ENCODE peak calls at places on chromosomes 1 and 21, in six cellular contexts. R is HFF-Myc, Y is HL-60, D is endothelial cell, H is epithelial cell of esophagus, L is AG09319. X is an unnamed sample.

GRCh38 chr1:157994081-157994581 is 686 bp downstream of the KIRREL1 start:
- DNase-seq in H (no peak), L (no peak), D (no peak), R (no peak), Y (no peak), X (no peak)

GRCh38 chr1:18464665-18465050 is 16.1 kb upstream of the KLHDC7A start:
- DNase-seq in L (no peak), R (no peak), H (peak; percentile 21), D (no peak), Y (no peak), X (no peak)

GRCh38 chr1:161737625-161738024 is 12.0 kb upstream of the DUSP12 start:
- DNase-seq in Y (no peak), R (no peak), D (no peak), L (no peak), H (no peak), X (no peak)

GRCh38 chr1:43999455-43999854 is 8.1 kb downstream of the CCDC24 start:
- DNase-seq in Y (no peak), D (no peak), H (no peak), L (no peak), R (no peak), X (no peak)

GRCh38 chr1:19156676-19157075 is 53.4 kb downstream of the UBR4 start:
- DNase-seq in D (peak; percentile 34), Y (no peak), H (peak; percentile 52), L (no peak), R (no peak), X (peak; percentile 33)

GRCh38 chr1:94301186-94301585 is 63.8 kb upstream of the ARHGAP29 start:
- DNase-seq in Y (no peak), L (no peak), H (peak; percentile 79), R (no peak), D (no peak), X (no peak)

GRCh38 chr1:111213412-111213811 is 13.0 kb upstream of the DENND2D start:
- DNase-seq in Y (no peak), D (no peak), H (no peak), L (no peak), R (no peak), X (no peak)

GRCh38 chr1:93599479-93599878 is 82.2 kb downstream of the BCAR3 start:
- DNase-seq in D (no peak), H (no peak), R (no peak), Y (no peak), L (no peak), X (no peak)

GRCh38 chr1:2124446-2125198 is 70.0 kb downstream of the FAAP20 start:
- DNase-seq in R (no peak), H (no peak), D (no peak), Y (no peak), L (no peak), X (no peak)

GRCh38 chr1:114107474-114108175 is 46.0 kb downstream of the SYT6 start:
- DNase-seq in Y (no peak), H (no peak), D (no peak), R (no peak), L (no peak), X (no peak)

GRCh38 chr1:215523906-215524305 is 43.2 kb upstream of the KCTD3 start:
- DNase-seq in D (no peak), L (no peak), R (no peak), Y (no peak), H (no peak), X (peak; percentile 22)

GRCh38 chr1:91007827-91008226 is 14.0 kb downstream of the ZNF644 start:
- DNase-seq in L (no peak), D (no peak), H (no peak), R (no peak), Y (no peak), X (no peak)

GRCh38 chr1:111471012-111471411 is 2.8 kb upstream of the C1orf162 start:
- DNase-seq in Y (peak; percentile 80), R (no peak), H (no peak), L (no peak), D (no peak), X (no peak)

GRCh38 chr21:39066829-39067785 is 116.1 kb downstream of the PSMG1 start:
- DNase-seq in H (no peak), L (no peak), D (no peak), Y (no peak), R (no peak), X (no peak)

GRCh38 chr21:37207441-37208009 is 59.6 kb downstream of the VPS26C start:
- DNase-seq in D (no peak), R (no peak), L (no peak), H (peak; percentile 48), Y (peak; percentile 21), X (peak; percentile 19)

GRCh38 chr1:98839840-98840239 is 164.8 kb downstream of the PLPPR5 start:
- DNase-seq in L (no peak), Y (no peak), D (no peak), H (peak; percentile 13), R (no peak), X (peak; percentile 2)

GRCh38 chr1:9009438-9010366 is 16.5 kb downstream of the SLC2A7 start:
- DNase-seq in L (no peak), Y (no peak), D (peak; percentile 64), R (no peak), H (peak; percentile 41), X (no peak)

DNA sequence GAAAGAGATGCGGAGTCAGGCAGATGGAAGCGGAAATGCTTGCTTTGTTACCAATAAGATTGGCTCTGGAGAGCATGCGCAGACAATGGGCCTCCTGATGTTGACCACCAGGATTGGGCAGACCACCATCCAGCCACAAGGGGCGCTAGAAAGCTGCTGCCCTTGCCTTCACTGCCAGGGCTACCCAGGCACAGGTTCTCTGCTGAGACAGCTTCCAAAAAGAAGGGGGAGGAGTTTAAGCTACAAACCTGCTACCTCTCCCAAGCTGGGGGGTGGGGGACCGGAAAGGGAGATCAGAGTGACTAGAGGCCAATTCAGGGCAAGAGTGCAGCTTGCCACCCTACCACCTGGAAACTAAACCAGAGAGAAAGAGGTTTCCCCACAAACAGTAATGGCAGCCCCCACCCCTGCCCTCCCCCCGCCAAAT is 369.7 kb downstream of the RRAGC start:
- DNase-seq in Y (no peak), L (no peak), H (peak; percentile 4), R (peak; percentile 9), D (peak; percentile 64), X (no peak)
- TF ChIP-seq CTCF in Y (peak; percentile 68), L (peak; percentile 31), H (peak; percentile 41), R (peak; percentile 78), D (peak; percentile 70), X (peak; percentile 39)

DNA sequence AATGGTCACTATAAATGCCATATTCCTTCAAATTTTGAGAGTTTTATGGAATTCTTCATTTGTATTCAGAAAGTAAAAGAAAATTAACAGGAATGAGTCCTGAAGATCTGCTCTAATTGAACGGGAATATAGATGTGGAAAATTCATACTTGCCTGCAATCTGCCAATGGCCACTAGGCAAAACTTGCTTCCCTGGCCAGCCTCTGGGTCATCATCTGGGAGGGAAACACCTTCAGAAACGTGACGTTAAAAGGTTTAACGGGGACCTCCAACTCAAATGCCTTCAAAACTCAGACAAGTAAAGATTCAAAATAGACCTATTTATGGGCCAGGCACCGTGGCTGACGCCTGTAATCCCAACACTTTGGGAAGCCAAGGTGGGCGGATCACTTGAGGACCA is 21.7 kb upstream of the CTSK start:
- DNase-seq in R (no peak), Y (no peak), L (no peak), D (no peak), H (no peak), X (no peak)
- TF ChIP-seq CTCF in R (peak; percentile 22), Y (no peak), L (peak; percentile 14), D (peak; percentile 62), H (peak; percentile 47), X (peak; percentile 73)

DNA sequence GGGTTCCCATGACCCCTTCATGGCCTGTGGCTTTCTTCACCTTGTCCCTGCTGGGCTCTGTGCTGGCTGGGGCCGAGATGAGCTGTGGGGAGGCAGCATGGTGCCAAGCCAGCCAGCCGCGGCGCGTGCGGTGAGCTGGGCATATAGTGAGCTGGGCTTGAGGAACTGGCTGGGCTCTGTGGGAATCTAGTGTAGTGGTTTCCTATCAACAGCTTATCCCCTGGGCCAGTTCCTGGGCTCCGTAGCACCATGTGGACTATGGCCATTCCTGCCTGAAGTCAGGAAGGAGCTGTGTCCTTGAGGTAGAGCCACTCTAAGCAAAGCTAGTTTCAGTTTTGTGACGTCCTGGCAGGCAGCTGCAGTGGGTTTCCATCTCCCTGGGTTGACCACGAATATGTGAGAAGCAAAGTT is 1.8 kb downstream of the NCMAP start:
- DNase-seq in Y (no peak), R (no peak), L (no peak), D (no peak), H (no peak), X (no peak)
- TF ChIP-seq CTCF in Y (no peak), R (no peak), L (no peak), D (no peak), H (no peak), X (no peak)

GRCh38 chr21:45554477-45555175 is 12.4 kb upstream of the SLC19A1 start:
- DNase-seq in L (no peak), Y (peak; percentile 65), R (peak; percentile 22), D (peak; percentile 94), H (peak; percentile 63), X (peak; percentile 30)

GRCh38 chr21:45556302-45556644 is 14.0 kb upstream of the SLC19A1 start:
- DNase-seq in Y (no peak), L (no peak), D (no peak), R (no peak), H (no peak), X (no peak)

GRCh38 chr21:45556645-45557601 is 14.7 kb upstream of the SLC19A1 start:
- DNase-seq in D (no peak), H (peak; percentile 19), R (no peak), Y (no peak), L (no peak), X (no peak)

GRCh38 chr21:45555251-45555556 is 13.0 kb upstream of the SLC19A1 start:
- DNase-seq in Y (no peak), D (no peak), H (no peak), L (no peak), R (no peak), X (no peak)

GRCh38 chr21:45555557-45556301 is 13.5 kb upstream of the SLC19A1 start:
- DNase-seq in H (peak; percentile 79), Y (no peak), L (peak; percentile 49), R (peak; percentile 48), D (peak; percentile 69), X (peak; percentile 56)
- TF ChIP-seq CTCF in H (peak; percentile 78), Y (peak; percentile 61), L (peak; percentile 93), R (peak; percentile 80), D (peak; percentile 43), X (peak; percentile 82)

GRCh38 chr1:3227372-3227704 is 158.3 kb downstream of the PRDM16 start:
- DNase-seq in D (no peak), Y (no peak), L (no peak), R (no peak), H (no peak), X (no peak)

GRCh38 chr1:3226664-3227371 is 157.8 kb downstream of the PRDM16 start:
- DNase-seq in L (no peak), H (no peak), D (no peak), Y (no peak), R (no peak), X (no peak)

GRCh38 chr1:3231245-3231644 is 162.2 kb downstream of the PRDM16 start:
- DNase-seq in R (no peak), D (no peak), L (no peak), Y (no peak), H (no peak), X (no peak)

GRCh38 chr1:3230553-3230952 is 161.6 kb downstream of the PRDM16 start:
- DNase-seq in H (no peak), R (no peak), D (no peak), L (no peak), Y (no peak), X (no peak)

GRCh38 chr1:3229081-3229725 is 160.2 kb downstream of the PRDM16 start:
- DNase-seq in Y (no peak), L (no peak), H (no peak), D (no peak), R (no peak), X (no peak)
- TF ChIP-seq CTCF in Y (no peak), L (no peak), H (no peak), D (no peak), R (no peak), X (no peak)

X was measured in HFFc6.